ENCODE peak calls at places on chromosomes 11 and 22, in five cellular contexts. One of them, this sample, is unnamed.
A peak's percentile ranks its signal among the peaks of the same experiment; 100 is the strongest.

GRCh38 chr11:71518506-71519471 is 8.3 kb upstream of the KRTAP5-7 start:
- DNase-seq in midbrain: no peak
- DNase-seq in hypothalamus: no peak
- DNase-seq in WTC11: no peak
- DNase-seq in AG10803: no peak
- DNase-seq in this sample: no peak

GRCh38 chr11:11463397-11463796 is 110.3 kb upstream of the CSNK2A3 start:
- DNase-seq in midbrain: no peak
- DNase-seq in hypothalamus: no peak
- DNase-seq in WTC11: no peak
- DNase-seq in AG10803: peak; percentile 19
- DNase-seq in this sample: no peak

GRCh38 chr22:25970348-25970995 is 198.8 kb upstream of the SEZ6L start:
- DNase-seq in midbrain: no peak
- DNase-seq in hypothalamus: no peak
- DNase-seq in WTC11: peak; percentile 24
- DNase-seq in AG10803: no peak
- DNase-seq in this sample: no peak

GRCh38 chr22:32103648-32104326 is 55.3 kb downstream of the C22orf42 start:
- DNase-seq in midbrain: peak; percentile 15
- DNase-seq in hypothalamus: no peak
- DNase-seq in WTC11: no peak
- DNase-seq in AG10803: peak; percentile 5
- DNase-seq in this sample: no peak

GRCh38 chr11:2789331-2789730 is 89.5 kb upstream of the KCNQ1OT1 start:
- DNase-seq in midbrain: no peak
- DNase-seq in hypothalamus: no peak
- DNase-seq in WTC11: peak; percentile 4
- DNase-seq in AG10803: no peak
- DNase-seq in this sample: no peak

GRCh38 chr11:13210424-13210823 is 67.2 kb upstream of the BMAL1 start:
- DNase-seq in midbrain: peak; percentile 52
- DNase-seq in hypothalamus: no peak
- DNase-seq in WTC11: peak; percentile 62
- DNase-seq in AG10803: peak; percentile 83
- DNase-seq in this sample: no peak

GRCh38 chr11:67400942-67401494 is 640 bp downstream of the PPP1CA start:
- DNase-seq in midbrain: no peak
- DNase-seq in hypothalamus: no peak
- DNase-seq in WTC11: no peak
- DNase-seq in AG10803: no peak
- DNase-seq in this sample: no peak

GRCh38 chr11:78022397-78023396 is at the start of gene KCTD14:
- DNase-seq in midbrain: no peak
- DNase-seq in hypothalamus: no peak
- DNase-seq in WTC11: peak; percentile 72
- DNase-seq in AG10803: no peak
- DNase-seq in this sample: no peak

GRCh38 chr11:130545449-130546072 is 97.1 kb downstream of the ADAMTS15 start:
- DNase-seq in midbrain: no peak
- DNase-seq in hypothalamus: no peak
- DNase-seq in WTC11: no peak
- DNase-seq in AG10803: no peak
- DNase-seq in this sample: no peak

GRCh38 chr11:61037694-61038093 is 64.6 kb upstream of the CD5 start:
- DNase-seq in midbrain: no peak
- DNase-seq in hypothalamus: no peak
- DNase-seq in WTC11: no peak
- DNase-seq in AG10803: no peak
- DNase-seq in this sample: no peak

GRCh38 chr11:63567044-63567840 is 4.1 kb upstream of the PLAAT2 start:
- DNase-seq in midbrain: no peak
- DNase-seq in hypothalamus: no peak
- DNase-seq in WTC11: no peak
- DNase-seq in AG10803: peak; percentile 49
- DNase-seq in this sample: no peak

GRCh38 chr11:12248330-12248729 is 129.0 kb upstream of the PARVA start:
- DNase-seq in midbrain: peak; percentile 61
- DNase-seq in hypothalamus: peak; percentile 14
- DNase-seq in WTC11: peak; percentile 29
- DNase-seq in AG10803: no peak
- DNase-seq in this sample: peak; percentile 39

GRCh38 chr11:64876835-64877341 is 1.5 kb downstream of the EHD1 start:
- DNase-seq in midbrain: no peak
- DNase-seq in hypothalamus: no peak
- DNase-seq in WTC11: no peak
- DNase-seq in AG10803: peak; percentile 88
- DNase-seq in this sample: no peak

GRCh38 chr22:39349506-39349966 is 255 bp upstream of the SYNGR1 start:
- DNase-seq in midbrain: peak; percentile 54
- DNase-seq in hypothalamus: no peak
- DNase-seq in WTC11: peak; percentile 56
- DNase-seq in AG10803: no peak
- DNase-seq in this sample: peak; percentile 32

GRCh38 chr11:103659743-103660142 is 376.7 kb upstream of the DDI1 start:
- DNase-seq in midbrain: no peak
- DNase-seq in hypothalamus: no peak
- DNase-seq in WTC11: no peak
- DNase-seq in AG10803: no peak
- DNase-seq in this sample: no peak

GRCh38 chr22:41821449-41822030 is 11.4 kb upstream of the SREBF2 start:
- DNase-seq in midbrain: no peak
- DNase-seq in hypothalamus: no peak
- DNase-seq in WTC11: no peak
- DNase-seq in AG10803: no peak
- DNase-seq in this sample: no peak

This sample was measured in C1 segment of cervical spinal cord.